ENCODE peak calls at places on chromosomes 2 and 18, in nine cellular contexts. I, D, U, W, E, K, S, F and O are unnamed samples.
A peak's percentile ranks its signal among the peaks of the same experiment; 100 is the strongest.

GRCh38 chr2:84792856-84793522 is 87.9 kb downstream of the TRABD2A start:
- DNase-seq in I (no peak), D (no peak), U (no peak), W (no peak), E (no peak), K (no peak), S (no peak), F (no peak), O (no peak)

GRCh38 chr2:28507806-28508764 is 12.2 kb downstream of the PLB1 start:
- DNase-seq in I (peak; percentile 34), D (no peak), U (peak; percentile 82), W (no peak), E (no peak), K (no peak), S (no peak), F (peak; percentile 62), O (no peak)

GRCh38 chr18:47930086-47930843 is at the start of gene SMAD2:
- DNase-seq in I (peak; percentile 91), D (peak; percentile 88), U (peak; percentile 93), W (peak; percentile 80), E (peak; percentile 31), K (peak; percentile 80), S (peak; percentile 92), F (peak; percentile 88), O (peak; percentile 91)

GRCh38 chr2:31131871-31132270 is 6.4 kb downstream of the GALNT14 start:
- DNase-seq in I (no peak), D (no peak), U (no peak), W (no peak), E (no peak), K (no peak), S (peak; percentile 44), F (no peak), O (peak; percentile 44)

GRCh38 chr18:10057808-10058791 is 144.3 kb downstream of the VAPA start:
- DNase-seq in I (no peak), D (peak; percentile 87), U (peak; percentile 26), W (no peak), E (peak; percentile 76), K (no peak), S (no peak), F (no peak), O (no peak)

GRCh38 chr18:69752737-69753380 is 194.8 kb downstream of the CD226 start:
- DNase-seq in I (no peak), D (no peak), U (no peak), W (no peak), E (no peak), K (no peak), S (no peak), F (no peak), O (no peak)

GRCh38 chr2:160388464-160389263 is 104.9 kb downstream of the RBMS1 start:
- DNase-seq in I (no peak), D (no peak), U (no peak), W (no peak), E (no peak), K (no peak), S (no peak), F (no peak), O (no peak)

GRCh38 chr2:200129756-200130462 is 174.5 kb downstream of the MAIP1 start:
- DNase-seq in I (no peak), D (no peak), U (no peak), W (no peak), E (no peak), K (no peak), S (no peak), F (no peak), O (no peak)

GRCh38 chr2:240293865-240294461 is 141.5 kb upstream of the GPC1 start:
- DNase-seq in I (no peak), D (no peak), U (no peak), W (peak; percentile 23), E (no peak), K (no peak), S (no peak), F (no peak), O (peak; percentile 71)

GRCh38 chr2:216648105-216648504 is 14.9 kb downstream of the IGFBP2 start:
- DNase-seq in I (no peak), D (peak; percentile 27), U (no peak), W (no peak), E (peak; percentile 15), K (no peak), S (no peak), F (no peak), O (no peak)

GRCh38 chr2:128769457-128770142 is 450.9 kb upstream of the HS6ST1 start:
- DNase-seq in I (no peak), D (no peak), U (no peak), W (no peak), E (no peak), K (no peak), S (no peak), F (no peak), O (peak; percentile 51)

GRCh38 chr2:207995887-207996286 is 29.4 kb downstream of the PLEKHM3 start:
- DNase-seq in I (no peak), D (no peak), U (no peak), W (no peak), E (peak; percentile 3), K (no peak), S (no peak), F (no peak), O (no peak)

GRCh38 chr2:15222856-15223255 is 338.3 kb downstream of the NBAS start:
- DNase-seq in I (no peak), D (no peak), U (no peak), W (no peak), E (no peak), K (no peak), S (no peak), F (no peak), O (no peak)

GRCh38 chr2:66428986-66429612 is 5.8 kb upstream of the MEIS1 start:
- DNase-seq in I (no peak), D (peak; percentile 78), U (peak; percentile 67), W (no peak), E (no peak), K (no peak), S (no peak), F (peak; percentile 34), O (no peak)

DNA sequence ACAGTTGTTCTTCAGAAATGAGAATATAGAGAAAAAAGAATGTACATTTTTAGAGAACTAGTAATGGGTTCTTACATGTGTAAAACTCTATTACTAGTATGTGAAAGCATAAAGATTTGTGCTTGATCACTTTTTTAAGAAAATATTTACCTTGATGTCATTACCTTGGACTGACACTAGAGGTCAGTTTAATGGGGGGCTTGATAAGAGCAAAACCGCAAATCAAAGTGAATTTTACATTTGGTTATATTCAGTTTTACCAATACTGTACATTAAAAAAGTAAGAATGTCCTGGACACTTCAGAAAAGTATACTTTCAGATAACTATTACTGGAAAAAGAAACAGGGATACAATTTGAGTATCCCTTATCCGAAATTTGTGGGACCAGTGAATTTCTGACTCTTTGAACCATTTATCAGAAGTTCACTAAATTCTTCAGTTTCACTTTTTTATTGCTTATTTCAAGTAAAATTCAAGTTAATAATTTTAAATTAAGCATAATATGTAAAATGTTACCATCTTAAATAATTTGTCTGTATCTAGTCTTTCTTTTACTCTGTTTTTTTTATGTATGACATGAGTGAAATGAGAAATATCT is 1149.5 kb downstream of the DSC3 start:
- DNase-seq in I (no peak), D (peak; percentile 25), U (no peak), W (no peak), E (no peak), K (no peak), S (no peak), F (no peak), O (no peak)
- TF ChIP-seq CTCF in I (no peak), D (peak; percentile 56), U (peak; percentile 45), W (no peak), E (peak; percentile 87), K (peak; percentile 65), S (peak; percentile 78), F (peak; percentile 79), O (peak; percentile 61)

GRCh38 chr2:143433840-143434239 is 304.6 kb downstream of the ARHGAP15 start:
- DNase-seq in I (no peak), D (no peak), U (no peak), W (no peak), E (no peak), K (no peak), S (no peak), F (no peak), O (no peak)

GRCh38 chr2:143431316-143431715 is 302.1 kb downstream of the ARHGAP15 start:
- DNase-seq in I (no peak), D (no peak), U (no peak), W (no peak), E (peak; percentile 47), K (no peak), S (no peak), F (no peak), O (no peak)

GRCh38 chr2:143434445-143434844 is 305.2 kb downstream of the ARHGAP15 start:
- DNase-seq in I (no peak), D (no peak), U (no peak), W (no peak), E (no peak), K (no peak), S (no peak), F (no peak), O (no peak)

GRCh38 chr2:143435112-143435511 is 305.9 kb downstream of the ARHGAP15 start:
- DNase-seq in I (no peak), D (peak; percentile 31), U (no peak), W (no peak), E (no peak), K (no peak), S (no peak), F (no peak), O (no peak)

DNA sequence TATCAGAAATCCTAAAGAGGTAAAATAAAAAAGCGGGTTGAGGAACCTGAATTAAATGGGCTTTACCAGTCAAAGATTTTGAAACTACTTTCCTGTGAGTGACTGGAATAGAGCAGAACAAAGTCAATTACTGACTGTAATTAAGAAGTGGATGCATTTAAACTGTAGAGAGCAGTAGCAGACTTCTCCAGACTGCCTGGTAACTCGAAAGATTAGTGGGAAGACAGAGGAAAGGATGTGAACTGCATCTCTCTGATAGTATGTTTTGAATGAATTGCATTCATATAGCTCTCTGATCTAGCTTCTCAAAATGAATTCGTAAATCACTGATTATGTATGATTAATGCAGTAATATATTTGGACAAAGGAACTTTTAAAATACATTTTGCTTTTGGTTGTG is 303.9 kb downstream of the ARHGAP15 start:
- DNase-seq in I (no peak), D (peak; percentile 37), U (no peak), W (no peak), E (peak; percentile 33), K (no peak), S (no peak), F (no peak), O (no peak)
- TF ChIP-seq CTCF in I (no peak), D (peak; percentile 18), U (peak; percentile 46), W (no peak), E (peak; percentile 38), K (no peak), S (peak; percentile 30), F (no peak), O (peak; percentile 25)

DNA sequence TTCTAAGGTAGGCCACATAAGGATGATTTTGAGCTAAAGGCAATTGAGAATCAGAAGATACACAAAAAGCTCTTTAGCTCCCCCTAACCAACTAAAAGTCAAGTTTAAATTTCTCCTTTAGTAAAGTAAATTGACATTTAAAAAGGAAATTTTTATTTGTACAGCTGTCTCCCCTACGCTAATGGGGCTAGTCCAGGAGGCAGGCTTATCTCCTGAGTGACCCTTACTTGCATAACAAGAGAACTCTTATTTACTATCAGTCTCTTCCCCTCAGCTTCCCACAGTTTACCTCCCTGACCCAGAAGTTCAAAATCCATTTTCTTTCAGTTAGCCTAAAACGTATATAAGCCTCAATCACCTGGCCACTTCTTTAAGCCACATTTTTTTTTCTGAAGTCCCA is 1002.8 kb upstream of the NRXN1 start:
- DNase-seq in I (no peak), D (peak; percentile 12), U (no peak), W (no peak), E (no peak), K (no peak), S (no peak), F (no peak), O (no peak)
- TF ChIP-seq CTCF in I (no peak), D (peak; percentile 18), U (no peak), W (no peak), E (peak; percentile 27), K (no peak), S (no peak), F (no peak), O (peak; percentile 28)

GRCh38 chr18:21745234-21745633 is 4.6 kb downstream of the MIB1 start:
- DNase-seq in I (no peak), D (no peak), U (no peak), W (no peak), E (no peak), K (no peak), S (no peak), F (no peak), O (no peak)
- TF ChIP-seq CTCF in I (no peak), D (no peak), U (no peak), W (no peak), E (peak; percentile 8), K (no peak), S (peak; percentile 30), F (no peak), O (peak; percentile 9)